ENCODE peak calls at places on chromosomes 1 and 21, in five cellular contexts. Y is colonic mucosa, S is PC-9, N is fibroblast of mammary gland, W is AG04450. T is an unnamed sample.

GRCh38 chr1:26826261-26827201 is at the start of gene ZDHHC18:
- DNase-seq in N (peak), Y (peak), S (peak), W (no peak), T (peak)

GRCh38 chr1:81478217-81478616 is 322.5 kb upstream of the ADGRL2 start:
- DNase-seq in N (no peak), S (no peak), W (no peak), Y (no peak), T (no peak)

GRCh38 chr1:182629674-182630073 is 25.5 kb upstream of the RGS16 start:
- DNase-seq in Y (no peak), S (no peak), N (no peak), W (no peak), T (peak)

GRCh38 chr1:31937300-31938183 is 626 bp downstream of the PTP4A2 start:
- DNase-seq in W (no peak), Y (peak), N (peak), S (peak), T (peak)

GRCh38 chr1:9629445-9630201 is 21.9 kb upstream of the PIK3CD start:
- DNase-seq in N (no peak), W (no peak), S (no peak), Y (peak), T (peak)

GRCh38 chr1:20590313-20590777 is 1.4 kb downstream of the CDA start:
- DNase-seq in W (no peak), Y (peak), N (peak), S (no peak), T (no peak)

GRCh38 chr1:15639262-15639661 is 22.0 kb downstream of the DDI2 start:
- DNase-seq in S (no peak), Y (no peak), W (no peak), N (no peak), T (no peak)

GRCh38 chr1:31904339-31905092 is 33.7 kb downstream of the PTP4A2 start:
- DNase-seq in W (no peak), Y (no peak), N (peak), S (no peak), T (peak)

GRCh38 chr1:30451532-30452125 is 271.8 kb downstream of the MATN1 start:
- DNase-seq in S (no peak), Y (no peak), N (no peak), W (no peak), T (no peak)

GRCh38 chr1:114695430-114696093 is at the start of gene AMPD1:
- DNase-seq in Y (no peak), W (no peak), S (no peak), N (peak), T (no peak)

GRCh38 chr1:184387871-184388670 is 1.2 kb downstream of the C1orf21 start:
- DNase-seq in W (peak), S (peak), N (peak), Y (peak), T (peak)

GRCh38 chr1:1938276-1938573 is 19.1 kb upstream of the TMEM52 start:
- DNase-seq in W (no peak), N (no peak), S (no peak), Y (no peak), T (no peak)

GRCh38 chr1:119266386-119266785 is 102.2 kb upstream of the HAO2 start:
- DNase-seq in N (no peak), Y (no peak), S (no peak), W (no peak), T (peak)

GRCh38 chr1:80155371-80155770 is 1148.8 kb upstream of the ADGRL4 start:
- DNase-seq in W (no peak), Y (no peak), N (peak), S (no peak), T (no peak)

GRCh38 chr1:117044217-117044616 is 15.9 kb upstream of the TTF2 start:
- DNase-seq in S (no peak), Y (no peak), N (no peak), W (no peak), T (no peak)

GRCh38 chr21:15732290-15732995 is 2.7 kb downstream of the USP25 start:
- DNase-seq in W (no peak), N (peak), Y (no peak), S (no peak), T (peak)

GRCh38 chr1:97192872-97193572 is 471.4 kb downstream of the PTBP2 start:
- DNase-seq in W (peak), S (peak), Y (no peak), N (peak), T (no peak)

GRCh38 chr1:59418361-59418760 is 121.5 kb downstream of the FGGY start:
- DNase-seq in Y (no peak), S (no peak), W (peak), N (no peak), T (no peak)

GRCh38 chr21:39051561-39051949 is 131.7 kb downstream of the PSMG1 start:
- DNase-seq in S (no peak), N (peak), W (no peak), Y (no peak), T (no peak)

GRCh38 chr21:44255519-44255981 is 6.1 kb downstream of the DNMT3L start:
- DNase-seq in W (no peak), N (no peak), Y (no peak), S (no peak), T (no peak)

GRCh38 chr1:192265774-192266173 is 51.0 kb upstream of the RGS21 start:
- DNase-seq in N (no peak), S (no peak), W (no peak), Y (no peak), T (no peak)

GRCh38 chr1:153251988-153252387 is 7.5 kb upstream of the LORICRIN start:
- DNase-seq in S (no peak), Y (no peak), N (no peak), W (no peak), T (no peak)

GRCh38 chr1:93433407-93433961 is 14.4 kb upstream of the FNBP1L start:
- DNase-seq in N (no peak), S (peak), Y (no peak), W (no peak), T (peak)

GRCh38 chr1:213429642-213430041 is 378.6 kb downstream of the RPS6KC1 start:
- DNase-seq in N (no peak), Y (no peak), W (no peak), S (no peak), T (no peak)

GRCh38 chr1:18819211-18819610 is 40.2 kb downstream of the TAS1R2 start:
- DNase-seq in S (no peak), W (no peak), Y (no peak), N (no peak), T (no peak)

DNA sequence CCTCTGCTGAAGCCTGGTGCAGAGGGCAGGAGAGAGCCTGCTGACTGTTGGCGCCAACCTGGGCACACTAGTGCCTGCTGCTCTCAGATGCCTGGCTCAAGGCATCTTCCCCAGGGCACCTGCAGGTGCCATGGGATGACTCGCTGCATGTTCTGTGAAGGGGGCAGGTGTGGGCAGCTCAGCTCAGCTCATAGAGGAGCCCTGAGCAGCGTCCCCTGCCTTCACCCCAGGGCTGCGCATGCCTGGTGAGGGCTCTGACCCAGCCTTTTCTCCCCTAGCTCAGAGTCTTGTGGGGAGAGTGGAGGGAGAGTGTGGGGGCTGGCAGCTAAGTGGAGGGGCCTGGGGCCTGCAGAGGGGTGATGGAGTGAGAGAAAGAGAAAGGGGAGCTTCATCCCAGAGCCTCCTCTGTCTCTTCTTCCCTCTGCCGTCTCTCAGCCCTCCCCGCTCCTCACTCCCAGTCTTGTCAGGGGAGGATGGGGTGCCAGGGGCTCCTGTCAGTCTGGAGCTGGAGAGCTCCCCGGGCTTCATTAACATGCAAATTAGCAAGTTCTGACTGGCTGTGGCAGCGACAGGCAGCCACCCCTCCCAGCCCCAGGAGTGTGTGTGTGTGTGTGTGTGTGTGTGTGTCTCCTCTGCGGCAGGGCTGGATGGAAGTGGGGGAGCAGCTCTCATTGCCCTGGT is 33.8 kb downstream of the FOXO6 start:
- DNase-seq in N (no peak), Y (no peak), S (no peak), W (no peak), T (no peak)
- TF ChIP-seq CTCF in N (no peak), Y (no peak), S (no peak), W (no peak), T (no peak)

GRCh38 chr1:40363721-40364120 is 9.8 kb upstream of the SMAP2 start:
- DNase-seq in S (no peak), W (no peak), N (no peak), Y (no peak), T (peak)

GRCh38 chr1:40362699-40363098 is 10.8 kb upstream of the SMAP2 start:
- DNase-seq in W (no peak), N (peak), S (no peak), Y (no peak), T (no peak)

GRCh38 chr1:40361637-40362036 is 11.9 kb upstream of the SMAP2 start:
- DNase-seq in S (no peak), Y (no peak), N (no peak), W (no peak), T (no peak)

GRCh38 chr1:40360631-40361030 is 12.9 kb upstream of the SMAP2 start:
- DNase-seq in Y (no peak), N (no peak), S (no peak), W (no peak), T (no peak)

DNA sequence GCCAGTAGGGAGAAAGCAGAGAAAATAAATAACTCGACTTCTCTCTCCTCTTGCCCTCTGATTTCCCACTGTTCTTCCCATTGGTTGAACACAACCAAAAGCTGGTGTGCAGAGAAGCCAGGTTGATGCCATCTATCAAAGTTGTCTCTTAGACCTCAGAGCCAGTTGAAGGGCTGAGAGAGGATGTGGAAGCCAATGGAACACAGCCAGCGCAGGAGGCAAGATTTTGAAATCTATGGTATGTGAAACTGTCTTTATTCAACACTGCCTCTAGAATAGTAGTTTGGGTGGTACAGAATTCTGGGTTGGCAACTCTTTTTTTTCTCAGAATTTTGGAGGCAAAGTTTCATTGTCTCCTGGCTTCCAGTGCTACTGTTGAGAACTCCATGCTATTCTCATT is 11.3 kb upstream of the SMAP2 start:
- DNase-seq in N (no peak), W (no peak), Y (no peak), S (no peak), T (no peak)
- TF ChIP-seq CTCF in N (no peak), W (no peak), Y (no peak), S (no peak), T (no peak)

DNA sequence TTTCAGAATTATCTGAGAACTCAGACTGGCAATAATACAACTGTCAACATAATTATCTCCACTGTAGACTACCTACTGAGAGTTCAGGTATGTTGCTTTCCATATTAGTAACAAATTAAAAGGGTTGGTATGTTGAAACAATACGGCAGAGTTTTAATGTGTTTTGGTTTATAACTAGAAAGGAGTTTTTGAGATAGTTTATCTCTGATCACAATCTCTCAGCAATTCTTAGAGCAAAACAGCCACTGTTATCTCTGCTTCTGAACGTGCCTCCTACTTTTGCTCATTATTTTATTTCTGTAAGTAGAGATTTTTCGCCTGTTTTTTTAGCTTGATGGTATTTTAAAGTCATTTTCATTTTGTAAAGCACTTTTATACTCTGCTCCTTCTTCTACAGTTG is 118.7 kb downstream of the ZP4 start:
- DNase-seq in W (no peak), S (no peak), Y (no peak), N (no peak), T (no peak)
- TF ChIP-seq CTCF in W (no peak), S (no peak), Y (no peak), N (no peak), T (no peak)

GRCh38 chr1:72830606-72831390 is 548.5 kb upstream of the NEGR1 start:
- DNase-seq in N (no peak), Y (no peak), W (no peak), S (no peak), T (no peak)
- TF ChIP-seq CTCF in N (no peak), Y (no peak), W (no peak), S (no peak), T (no peak)

DNA sequence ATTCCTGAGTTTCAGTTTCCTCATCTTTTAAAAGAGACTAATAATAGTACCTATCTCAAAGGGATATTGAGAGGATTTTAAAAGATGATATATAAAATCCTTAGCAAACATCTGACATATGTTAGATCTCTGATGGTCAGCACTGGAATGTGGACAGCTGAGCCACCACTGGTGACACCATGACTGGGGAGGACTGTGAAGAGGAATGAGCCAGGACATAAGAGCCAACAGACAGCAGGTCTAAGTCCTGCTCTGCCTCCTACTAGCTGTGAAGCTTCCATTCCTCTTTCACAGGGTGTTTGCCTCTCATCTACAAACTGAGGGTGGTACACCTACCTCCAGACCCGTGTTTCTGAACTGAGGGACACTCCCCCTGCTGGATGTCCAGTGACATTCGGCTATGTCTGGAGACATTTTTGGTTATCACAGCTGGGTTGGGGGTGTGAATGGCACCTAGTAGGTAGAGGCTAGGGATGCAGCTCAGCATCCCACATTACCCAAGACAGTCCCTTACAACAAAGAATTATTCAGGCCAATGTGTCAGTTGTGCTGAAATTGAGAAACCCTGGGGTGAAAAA is 109.1 kb upstream of the OLIG2 start:
- DNase-seq in S (no peak), N (peak), Y (no peak), W (no peak), T (peak)
- TF ChIP-seq CTCF in S (peak), N (peak), Y (no peak), W (peak), T (peak)

GRCh38 chr1:226309398-226310122 is 596 bp upstream of the LIN9 start:
- DNase-seq in Y (peak), S (no peak), W (no peak), N (peak), T (no peak)
- TF ChIP-seq CTCF in Y (no peak), S (no peak), W (peak), N (no peak), T (no peak)

GRCh38 chr1:25616932-25617625 is 488 bp downstream of the MAN1C1 start:
- DNase-seq in Y (no peak), S (no peak), W (no peak), N (no peak), T (peak)

GRCh38 chr1:25617626-25618432 is 1.2 kb downstream of the MAN1C1 start:
- DNase-seq in W (no peak), Y (no peak), S (no peak), N (no peak), T (peak)

GRCh38 chr1:25615563-25616079 is 970 bp upstream of the MAN1C1 start:
- DNase-seq in W (no peak), Y (no peak), S (no peak), N (no peak), T (peak)

GRCh38 chr1:25615172-25615541 is 1.4 kb upstream of the MAN1C1 start:
- DNase-seq in W (no peak), N (no peak), Y (no peak), S (no peak), T (peak)

DNA sequence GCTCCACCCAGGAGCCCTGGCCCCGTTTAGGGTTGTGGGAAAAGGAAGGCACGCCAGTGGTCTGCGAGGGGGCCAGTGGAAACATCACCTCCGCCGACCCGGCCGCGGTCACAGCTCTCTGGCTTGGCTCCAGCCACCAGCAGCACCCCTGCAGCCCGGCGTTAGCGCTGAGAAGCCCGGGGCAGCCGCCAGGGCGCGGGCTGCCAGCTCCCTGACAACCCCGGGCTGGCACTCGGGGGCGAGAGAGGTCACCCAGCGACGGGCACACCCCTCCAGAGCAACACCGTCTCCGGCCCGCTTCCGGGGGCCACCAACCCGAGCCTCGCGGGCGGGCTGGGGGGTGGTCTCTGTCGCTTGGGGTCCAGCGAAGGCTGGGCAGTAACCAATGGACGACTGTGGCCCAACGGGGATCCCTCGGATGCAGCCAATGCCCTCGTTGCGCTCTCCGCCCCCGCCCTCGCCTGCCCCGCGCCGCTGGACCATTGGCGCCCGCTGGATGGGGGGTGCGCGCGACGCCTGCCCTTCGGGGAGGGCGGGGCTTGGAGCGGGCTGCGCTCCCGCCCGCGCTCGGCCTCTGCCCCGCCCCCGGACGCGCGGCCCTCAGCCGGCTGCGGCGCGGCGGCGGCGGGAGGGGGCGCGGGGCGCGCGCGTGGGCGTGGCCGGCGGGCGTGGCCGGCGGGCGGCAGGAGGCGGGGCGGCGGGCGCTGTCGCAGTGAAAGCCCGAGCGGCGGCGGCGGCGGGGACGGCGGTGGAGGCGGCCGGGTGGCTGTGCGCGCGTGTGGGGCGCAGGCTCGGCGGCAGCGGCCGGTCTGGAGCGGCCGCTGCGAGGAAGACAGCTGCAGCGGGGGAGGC is at the start of gene MAN1C1:
- DNase-seq in N (peak), Y (peak), W (peak), S (peak), T (peak)
- TF ChIP-seq CTCF in N (no peak), Y (no peak), W (peak), S (peak), T (peak)

GRCh38 chr21:42202321-42202720 is 16.6 kb upstream of the ABCG1 start:
- DNase-seq in N (no peak), S (no peak), Y (no peak), W (no peak), T (no peak)

GRCh38 chr21:42201615-42202161 is 17.3 kb upstream of the ABCG1 start:
- DNase-seq in W (no peak), N (no peak), Y (no peak), S (no peak), T (no peak)

GRCh38 chr21:42198949-42199348 is 20.0 kb upstream of the ABCG1 start:
- DNase-seq in N (no peak), Y (no peak), S (no peak), W (no peak), T (no peak)

GRCh38 chr21:42200906-42201614 is 17.9 kb upstream of the ABCG1 start:
- DNase-seq in S (no peak), Y (no peak), N (no peak), W (no peak), T (no peak)

DNA sequence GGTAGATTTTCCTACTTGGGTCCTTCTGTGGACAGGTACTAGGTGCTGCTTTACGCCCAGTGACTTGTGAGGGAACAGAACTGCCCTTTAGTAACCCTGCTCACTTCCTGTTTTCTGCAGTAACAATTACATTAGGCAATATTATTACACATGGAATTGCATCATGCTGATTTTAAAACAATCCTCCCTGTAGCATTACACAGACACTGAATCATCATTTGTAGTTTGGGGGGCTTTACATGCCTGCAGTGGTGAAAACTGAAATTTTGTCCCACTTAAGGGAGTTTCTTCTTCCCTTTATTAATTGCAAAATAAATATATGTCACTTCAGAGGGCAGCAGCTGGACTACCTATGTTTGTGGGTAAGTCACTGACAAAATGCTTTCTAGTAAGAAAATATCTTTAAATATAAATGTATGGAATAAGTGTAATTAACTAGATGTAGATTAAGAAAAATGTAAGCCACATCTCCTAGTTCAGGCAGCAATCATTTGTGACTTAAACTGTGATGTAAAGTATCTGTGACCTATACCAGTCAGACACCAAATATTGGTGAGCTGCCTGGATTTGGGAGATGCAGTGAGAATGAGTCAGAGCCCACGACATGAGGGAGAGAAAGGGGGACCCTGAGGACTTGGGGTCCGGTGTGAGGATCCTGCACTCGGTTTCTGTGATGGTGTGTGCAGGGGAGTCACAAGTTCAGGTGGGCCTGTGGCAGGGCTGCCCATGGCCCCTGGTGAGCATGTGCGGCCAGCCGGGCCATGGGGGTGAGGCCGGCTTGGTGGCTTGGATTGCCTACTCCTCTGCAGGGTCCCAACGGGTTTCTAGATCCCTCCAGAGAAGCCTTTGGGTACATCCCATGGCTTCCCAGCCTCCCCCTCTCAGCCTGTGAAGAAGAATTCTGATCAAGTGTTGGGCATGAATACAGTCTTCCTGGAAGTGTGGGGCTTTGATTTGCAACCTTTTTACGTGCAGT is 19.2 kb upstream of the ABCG1 start:
- DNase-seq in S (no peak), W (peak), N (peak), Y (no peak), T (peak)
- TF ChIP-seq CTCF in S (no peak), W (no peak), N (no peak), Y (no peak), T (no peak)